ENCODE peak calls at places on chromosomes 12 and 14, in eight cellular contexts. C, N, G, I, K, S, V and W are unnamed samples.

GRCh38 chr12:4899361-4899760 is 10.3 kb upstream of the KCNA1 start:
- DNase-seq in I (no peak), G (no peak), S (no peak), K (no peak), C (no peak), N (no peak), V (no peak), W (no peak)

GRCh38 chr14:97306785-97307246 is 509.6 kb downstream of the VRK1 start:
- DNase-seq in C (no peak), K (no peak), S (no peak), G (no peak), N (no peak), V (no peak), I (no peak), W (no peak)

GRCh38 chr14:93007225-93007997 is 84.5 kb downstream of the CHGA start:
- DNase-seq in N (peak), K (no peak), C (peak), S (no peak), G (no peak), V (no peak), I (no peak), W (no peak)

GRCh38 chr12:40718878-40719372 is 26.7 kb downstream of the CNTN1 start:
- DNase-seq in V (no peak), S (no peak), N (no peak), C (no peak), G (no peak), K (no peak), I (no peak), W (no peak)

GRCh38 chr14:28661171-28661772 is 105.3 kb upstream of the FOXG1 start:
- DNase-seq in C (no peak), V (peak), N (no peak), S (no peak), G (no peak), K (no peak), I (peak), W (no peak)

GRCh38 chr14:68661226-68662225 is 131.3 kb downstream of the ZFP36L1 start:
- DNase-seq in N (no peak), I (no peak), V (no peak), C (no peak), S (no peak), G (no peak), K (no peak), W (no peak)

GRCh38 chr12:114697741-114698565 is 14.0 kb upstream of the TBX3 start:
- DNase-seq in V (no peak), N (no peak), S (no peak), K (no peak), I (peak), G (no peak), C (no peak), W (no peak)

GRCh38 chr12:104604995-104605675 is 148.4 kb downstream of the CHST11 start:
- DNase-seq in V (no peak), K (no peak), C (peak), N (peak), S (peak), G (no peak), I (peak), W (no peak)

GRCh38 chr12:105580841-105581352 is 250.4 kb downstream of the C12orf75 start:
- DNase-seq in N (no peak), I (no peak), V (no peak), K (no peak), G (no peak), C (no peak), S (no peak), W (no peak)

GRCh38 chr12:93061414-93062099 is 132.5 kb upstream of the EEA1 start:
- DNase-seq in N (no peak), C (no peak), G (no peak), V (no peak), I (no peak), K (no peak), S (no peak), W (no peak)

GRCh38 chr12:130280226-130280625 is 57.5 kb upstream of the PIWIL1 start:
- DNase-seq in K (no peak), I (no peak), S (no peak), C (no peak), V (no peak), N (no peak), G (no peak), W (no peak)

GRCh38 chr12:3207858-3208257 is 130.7 kb downstream of the TSPAN9 start:
- DNase-seq in G (no peak), S (peak), K (no peak), C (no peak), V (no peak), N (no peak), I (peak), W (no peak)

GRCh38 chr12:2341871-2342270 is 289.1 kb downstream of the CACNA1C start:
- DNase-seq in N (no peak), C (no peak), G (no peak), S (no peak), V (no peak), I (no peak), K (no peak), W (no peak)

GRCh38 chr14:45361727-45362126 is 108.7 kb upstream of the MIS18BP1 start:
- DNase-seq in K (no peak), N (no peak), G (no peak), S (no peak), I (no peak), V (no peak), C (no peak), W (no peak)

GRCh38 chr12:1500095-1500801 is 94.1 kb downstream of the FBXL14 start:
- DNase-seq in S (no peak), C (no peak), G (no peak), K (no peak), I (no peak), V (no peak), N (no peak), W (no peak)

GRCh38 chr14:42222924-42223471 is 616.3 kb downstream of the LRFN5 start:
- DNase-seq in N (no peak), C (no peak), K (no peak), I (no peak), S (no peak), V (no peak), G (no peak), W (no peak)

GRCh38 chr12:70393787-70394519 is 27.9 kb downstream of the KCNMB4 start:
- DNase-seq in S (no peak), I (no peak), V (peak), N (no peak), K (no peak), G (no peak), C (no peak), W (no peak)

GRCh38 chr12:38279756-38280155 is 36.8 kb upstream of the ALG10B start:
- DNase-seq in C (no peak), N (no peak), S (no peak), K (no peak), G (no peak), V (no peak), I (no peak), W (no peak)

GRCh38 chr14:61539631-61540030 is 155.7 kb upstream of the HIF1A start:
- DNase-seq in I (no peak), N (no peak), C (no peak), K (no peak), S (no peak), G (no peak), V (no peak), W (no peak)

GRCh38 chr12:124742111-124742510 is 121.6 kb downstream of the SCARB1 start:
- DNase-seq in C (no peak), G (no peak), K (no peak), N (no peak), I (no peak), S (no peak), V (no peak), W (no peak)

GRCh38 chr12:25755681-25756260 is 202.7 kb upstream of the LMNTD1 start:
- DNase-seq in C (no peak), I (no peak), K (no peak), S (no peak), N (no peak), G (no peak), V (no peak), W (no peak)

GRCh38 chr14:99968156-99968920 is 96.9 kb upstream of the EVL start:
- DNase-seq in K (no peak), V (no peak), I (no peak), S (no peak), C (no peak), G (no peak), N (no peak), W (no peak)

GRCh38 chr12:75953312-75953906 is 78.2 kb downstream of the PHLDA1 start:
- DNase-seq in S (no peak), K (no peak), G (no peak), V (no peak), I (no peak), N (no peak), C (no peak), W (no peak)

GRCh38 chr12:66438601-66439000 is 136.3 kb downstream of the HELB start:
- DNase-seq in G (no peak), N (no peak), K (no peak), C (no peak), V (peak), S (no peak), I (no peak), W (no peak)

GRCh38 chr14:54565236-54566151 is 1.4 kb upstream of the SAMD4A start:
- DNase-seq in I (peak), N (peak), S (peak), V (no peak), K (peak), C (peak), G (peak), W (peak)

GRCh38 chr14:23164250-23164649 is 19.2 kb downstream of the SLC7A8 start:
- DNase-seq in G (no peak), I (no peak), V (no peak), N (no peak), C (no peak), S (no peak), K (no peak), W (no peak)

GRCh38 chr14:74946659-74947281 is 8.6 kb downstream of the PGF start:
- DNase-seq in I (no peak), G (no peak), C (peak), S (no peak), V (no peak), K (no peak), N (no peak), W (no peak)

GRCh38 chr12:104748790-104749189 is 209.3 kb downstream of the SLC41A2 start:
- DNase-seq in K (no peak), S (no peak), I (no peak), V (no peak), G (no peak), C (no peak), N (no peak), W (no peak)

GRCh38 chr14:62428429-62429203 is 616.6 kb downstream of the KCNH5 start:
- DNase-seq in G (no peak), S (no peak), V (no peak), C (no peak), K (no peak), N (no peak), I (no peak), W (no peak)

GRCh38 chr12:90233168-90234100 is 524.8 kb upstream of the ATP2B1 start:
- DNase-seq in N (no peak), K (no peak), I (no peak), C (no peak), S (no peak), V (no peak), G (no peak), W (no peak)

GRCh38 chr12:100251917-100252316 is 15.0 kb downstream of the DEPDC4 start:
- DNase-seq in G (no peak), C (no peak), S (no peak), K (no peak), V (no peak), N (no peak), I (no peak), W (no peak)

GRCh38 chr14:69318901-69319475 is 59.0 kb downstream of the GALNT16 start:
- DNase-seq in K (no peak), N (no peak), I (peak), G (no peak), V (no peak), S (peak), C (peak), W (no peak)

GRCh38 chr14:40221428-40221827 is 789.2 kb upstream of the FBXO33 start:
- DNase-seq in I (no peak), G (no peak), N (no peak), K (no peak), C (no peak), S (no peak), V (no peak), W (peak)